ENCODE peak calls at places on chromosome 12, in five cellular contexts. One of them, this sample, is unnamed.

GRCh38 chr12:31118831-31119530 is 45.3 kb downstream of the DDX11 start:
- DNase-seq in GM23338: peak
- DNase-seq in IMR-90: no peak
- DNase-seq in substantia nigra: no peak
- DNase-seq in brain microvascular endothelial cell: no peak
- DNase-seq in this sample: peak

GRCh38 chr12:51270847-51271518 is 768 bp upstream of the SMAGP start:
- DNase-seq in brain microvascular endothelial cell: peak
- DNase-seq in substantia nigra: no peak
- DNase-seq in GM23338: no peak
- DNase-seq in IMR-90: peak
- DNase-seq in this sample: peak

GRCh38 chr12:121145221-121145620 is 12.5 kb downstream of the P2RX7 start:
- DNase-seq in GM23338: no peak
- DNase-seq in substantia nigra: no peak
- DNase-seq in IMR-90: peak
- DNase-seq in brain microvascular endothelial cell: peak
- DNase-seq in this sample: peak

GRCh38 chr12:76674669-76675315 is 89.1 kb upstream of the ZDHHC17 start:
- DNase-seq in substantia nigra: no peak
- DNase-seq in IMR-90: no peak
- DNase-seq in brain microvascular endothelial cell: no peak
- DNase-seq in GM23338: no peak
- DNase-seq in this sample: no peak

GRCh38 chr12:65822732-65823480 is 1.4 kb upstream of the HMGA2 start:
- DNase-seq in GM23338: peak
- DNase-seq in substantia nigra: no peak
- DNase-seq in IMR-90: peak
- DNase-seq in brain microvascular endothelial cell: peak
- DNase-seq in this sample: peak

GRCh38 chr12:93671044-93671443 is 6.1 kb upstream of the CRADD start:
- DNase-seq in GM23338: no peak
- DNase-seq in IMR-90: no peak
- DNase-seq in substantia nigra: no peak
- DNase-seq in brain microvascular endothelial cell: no peak
- DNase-seq in this sample: no peak

GRCh38 chr12:41904041-41904440 is 240.6 kb downstream of the GXYLT1 start:
- DNase-seq in GM23338: no peak
- DNase-seq in IMR-90: no peak
- DNase-seq in substantia nigra: no peak
- DNase-seq in brain microvascular endothelial cell: no peak
- DNase-seq in this sample: no peak

GRCh38 chr12:131862994-131863710 is 31.3 kb upstream of the ULK1 start:
- DNase-seq in IMR-90: no peak
- DNase-seq in substantia nigra: no peak
- DNase-seq in brain microvascular endothelial cell: no peak
- DNase-seq in GM23338: no peak
- DNase-seq in this sample: peak

GRCh38 chr12:56208014-56208413 is 13.7 kb downstream of the RNF41 start:
- DNase-seq in IMR-90: no peak
- DNase-seq in brain microvascular endothelial cell: no peak
- DNase-seq in GM23338: no peak
- DNase-seq in substantia nigra: no peak
- DNase-seq in this sample: no peak

GRCh38 chr12:3418609-3419469 is 72.2 kb upstream of the PRMT8 start:
- DNase-seq in substantia nigra: no peak
- DNase-seq in brain microvascular endothelial cell: no peak
- DNase-seq in IMR-90: no peak
- DNase-seq in GM23338: no peak
- DNase-seq in this sample: no peak

GRCh38 chr12:121278450-121279375 is 17.8 kb downstream of the CAMKK2 start:
- DNase-seq in GM23338: no peak
- DNase-seq in brain microvascular endothelial cell: no peak
- DNase-seq in IMR-90: peak
- DNase-seq in substantia nigra: no peak
- DNase-seq in this sample: no peak

GRCh38 chr12:111126331-111126730 is 206.0 kb upstream of the MYL2 start:
- DNase-seq in IMR-90: no peak
- DNase-seq in substantia nigra: no peak
- DNase-seq in brain microvascular endothelial cell: no peak
- DNase-seq in GM23338: no peak
- DNase-seq in this sample: no peak

GRCh38 chr12:40168001-40168400 is 56.8 kb upstream of the LRRK2 start:
- DNase-seq in IMR-90: no peak
- DNase-seq in GM23338: no peak
- DNase-seq in substantia nigra: no peak
- DNase-seq in brain microvascular endothelial cell: no peak
- DNase-seq in this sample: no peak

GRCh38 chr12:75996907-75997447 is 34.6 kb downstream of the PHLDA1 start:
- DNase-seq in substantia nigra: no peak
- DNase-seq in GM23338: no peak
- DNase-seq in IMR-90: no peak
- DNase-seq in brain microvascular endothelial cell: no peak
- DNase-seq in this sample: peak

GRCh38 chr12:94769040-94769420 is 118.7 kb upstream of the TMCC3 start:
- DNase-seq in GM23338: no peak
- DNase-seq in brain microvascular endothelial cell: no peak
- DNase-seq in IMR-90: no peak
- DNase-seq in substantia nigra: no peak
- DNase-seq in this sample: no peak

GRCh38 chr12:88782357-88782756 is 202.1 kb upstream of the KITLG start:
- DNase-seq in GM23338: no peak
- DNase-seq in brain microvascular endothelial cell: no peak
- DNase-seq in substantia nigra: no peak
- DNase-seq in IMR-90: peak
- DNase-seq in this sample: no peak

GRCh38 chr12:98635657-98636323 is 8.8 kb downstream of the IKBIP start:
- DNase-seq in brain microvascular endothelial cell: no peak
- DNase-seq in substantia nigra: no peak
- DNase-seq in GM23338: peak
- DNase-seq in IMR-90: peak
- DNase-seq in this sample: peak
- H3K27ac ChIP-seq in brain microvascular endothelial cell: no peak
- H3K27ac ChIP-seq in substantia nigra: no peak
- H3K27ac ChIP-seq in GM23338: no peak
- H3K27ac ChIP-seq in IMR-90: no peak
- H3K27ac ChIP-seq in this sample: no peak

GRCh38 chr12:124878795-124879516 is 15.3 kb upstream of the SCARB1 start:
- DNase-seq in IMR-90: no peak
- DNase-seq in brain microvascular endothelial cell: no peak
- DNase-seq in GM23338: no peak
- DNase-seq in substantia nigra: no peak
- DNase-seq in this sample: no peak
- H3K27ac ChIP-seq in IMR-90: no peak
- H3K27ac ChIP-seq in brain microvascular endothelial cell: no peak
- H3K27ac ChIP-seq in GM23338: no peak
- H3K27ac ChIP-seq in substantia nigra: no peak
- H3K27ac ChIP-seq in this sample: no peak

DNA sequence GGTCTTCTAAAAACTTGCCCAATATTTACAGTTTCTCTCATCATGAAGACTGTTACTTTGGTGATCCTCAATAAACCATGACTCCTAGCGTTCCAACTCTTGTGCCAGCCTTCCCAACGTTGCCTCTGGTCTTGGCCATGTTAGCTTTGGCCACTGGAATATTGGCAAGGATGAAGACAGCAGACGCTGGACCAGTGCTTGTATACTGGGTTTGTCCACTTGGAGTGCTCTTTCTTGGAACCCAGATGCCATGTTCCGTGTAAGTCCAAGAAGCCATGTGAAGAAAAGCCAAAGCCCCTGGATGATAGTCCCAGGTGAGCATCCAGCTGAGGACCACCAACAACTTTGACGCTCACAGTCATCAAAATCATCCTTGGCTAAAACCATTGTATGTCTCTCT is 379.6 kb downstream of the NUAK1 start:
- DNase-seq in substantia nigra: no peak
- DNase-seq in IMR-90: no peak
- DNase-seq in GM23338: no peak
- DNase-seq in brain microvascular endothelial cell: no peak
- DNase-seq in this sample: no peak
- H3K27ac ChIP-seq in substantia nigra: no peak
- H3K27ac ChIP-seq in IMR-90: no peak
- H3K27ac ChIP-seq in GM23338: no peak
- H3K27ac ChIP-seq in brain microvascular endothelial cell: no peak
- H3K27ac ChIP-seq in this sample: no peak

GRCh38 chr12:2383276-2384028 is 330.7 kb downstream of the CACNA1C start:
- DNase-seq in IMR-90: no peak
- DNase-seq in substantia nigra: no peak
- DNase-seq in GM23338: no peak
- DNase-seq in brain microvascular endothelial cell: peak
- DNase-seq in this sample: no peak

GRCh38 chr12:2384029-2384386 is 331.2 kb downstream of the CACNA1C start:
- DNase-seq in IMR-90: peak
- DNase-seq in GM23338: no peak
- DNase-seq in substantia nigra: no peak
- DNase-seq in brain microvascular endothelial cell: no peak
- DNase-seq in this sample: no peak

GRCh38 chr12:2386566-2386965 is 333.8 kb downstream of the CACNA1C start:
- DNase-seq in GM23338: no peak
- DNase-seq in IMR-90: no peak
- DNase-seq in brain microvascular endothelial cell: no peak
- DNase-seq in substantia nigra: no peak
- DNase-seq in this sample: no peak

GRCh38 chr12:2385529-2385928 is 332.7 kb downstream of the CACNA1C start:
- DNase-seq in IMR-90: no peak
- DNase-seq in brain microvascular endothelial cell: no peak
- DNase-seq in GM23338: no peak
- DNase-seq in substantia nigra: no peak
- DNase-seq in this sample: no peak

GRCh38 chr12:2384533-2385328 is 331.9 kb downstream of the CACNA1C start:
- DNase-seq in IMR-90: peak
- DNase-seq in brain microvascular endothelial cell: peak
- DNase-seq in GM23338: no peak
- DNase-seq in substantia nigra: no peak
- DNase-seq in this sample: peak
- H3K27ac ChIP-seq in IMR-90: peak
- H3K27ac ChIP-seq in brain microvascular endothelial cell: no peak
- H3K27ac ChIP-seq in GM23338: no peak
- H3K27ac ChIP-seq in substantia nigra: no peak
- H3K27ac ChIP-seq in this sample: peak